ENCODE peak calls at places on chromosomes 7 and 10, in six cellular contexts. X, B, L, Z, V and Y are unnamed samples.

GRCh38 chr10:130553846-130554245 is 417.7 kb downstream of the GLRX3 start:
- DNase-seq in X (no peak), B (no peak), L (no peak), Z (no peak), V (no peak), Y (no peak)

GRCh38 chr10:127016331-127016730 is 111.1 kb downstream of the DOCK1 start:
- DNase-seq in X (no peak), B (no peak), L (no peak), Z (no peak), V (no peak), Y (no peak)

GRCh38 chr7:25847331-25848070 is 304.5 kb upstream of the NFE2L3 start:
- DNase-seq in X (no peak), B (peak), L (peak), Z (no peak), V (no peak), Y (no peak)

GRCh38 chr7:140209866-140210609 is 33.3 kb upstream of the KDM7A start:
- DNase-seq in X (no peak), B (no peak), L (no peak), Z (no peak), V (no peak), Y (no peak)

GRCh38 chr10:128078136-128078969 is 47.9 kb downstream of the MKI67 start:
- DNase-seq in X (peak), B (peak), L (peak), Z (peak), V (peak), Y (peak)

GRCh38 chr7:89021741-89022140 is 226.2 kb upstream of the TEX47 start:
- DNase-seq in X (no peak), B (no peak), L (no peak), Z (no peak), V (no peak), Y (no peak)

GRCh38 chr7:22123139-22123538 is 177.4 kb upstream of the CDCA7L start:
- DNase-seq in X (no peak), B (no peak), L (no peak), Z (no peak), V (no peak), Y (peak)

GRCh38 chr10:110944997-110945396 is 25.6 kb downstream of the SHOC2 start:
- DNase-seq in X (no peak), B (peak), L (peak), Z (no peak), V (no peak), Y (no peak)

GRCh38 chr7:158549176-158549833 is 38.3 kb downstream of the PTPRN2 start:
- DNase-seq in X (no peak), B (no peak), L (peak), Z (no peak), V (peak), Y (no peak)

GRCh38 chr10:49108656-49109055 is 6.7 kb downstream of the VSTM4 start:
- DNase-seq in X (no peak), B (no peak), L (no peak), Z (no peak), V (no peak), Y (no peak)

GRCh38 chr10:3122486-3123205 is 49.9 kb downstream of the PITRM1 start:
- DNase-seq in X (no peak), B (peak), L (peak), Z (peak), V (no peak), Y (no peak)

GRCh38 chr7:33669251-33669670 is 236.1 kb upstream of the BMPER start:
- DNase-seq in X (no peak), B (no peak), L (peak), Z (no peak), V (no peak), Y (no peak)

GRCh38 chr7:111329367-111330234 is 232.7 kb downstream of the IMMP2L start:
- DNase-seq in X (no peak), B (peak), L (peak), Z (no peak), V (no peak), Y (no peak)

GRCh38 chr7:7014827-7015610 is 167.3 kb upstream of the C1GALT1 start:
- DNase-seq in X (no peak), B (no peak), L (no peak), Z (no peak), V (peak), Y (no peak)

GRCh38 chr10:112365014-112365432 is 8.9 kb upstream of the ACSL5 start:
- DNase-seq in X (no peak), B (no peak), L (no peak), Z (no peak), V (no peak), Y (no peak)

GRCh38 chr10:30094601-30095000 is 35.2 kb upstream of the JCAD start:
- DNase-seq in X (no peak), B (no peak), L (no peak), Z (no peak), V (no peak), Y (no peak)

GRCh38 chr7:34133983-34134782 is 228.8 kb downstream of the BMPER start:
- DNase-seq in X (peak), B (peak), L (peak), Z (peak), V (peak), Y (peak)

GRCh38 chr10:6917125-6917524 is 337.0 kb upstream of the PRKCQ start:
- DNase-seq in X (no peak), B (peak), L (no peak), Z (no peak), V (no peak), Y (no peak)

GRCh38 chr7:80206763-80207162 is 72.1 kb downstream of the GNAI1 start:
- DNase-seq in X (no peak), B (no peak), L (no peak), Z (no peak), V (no peak), Y (no peak)

DNA sequence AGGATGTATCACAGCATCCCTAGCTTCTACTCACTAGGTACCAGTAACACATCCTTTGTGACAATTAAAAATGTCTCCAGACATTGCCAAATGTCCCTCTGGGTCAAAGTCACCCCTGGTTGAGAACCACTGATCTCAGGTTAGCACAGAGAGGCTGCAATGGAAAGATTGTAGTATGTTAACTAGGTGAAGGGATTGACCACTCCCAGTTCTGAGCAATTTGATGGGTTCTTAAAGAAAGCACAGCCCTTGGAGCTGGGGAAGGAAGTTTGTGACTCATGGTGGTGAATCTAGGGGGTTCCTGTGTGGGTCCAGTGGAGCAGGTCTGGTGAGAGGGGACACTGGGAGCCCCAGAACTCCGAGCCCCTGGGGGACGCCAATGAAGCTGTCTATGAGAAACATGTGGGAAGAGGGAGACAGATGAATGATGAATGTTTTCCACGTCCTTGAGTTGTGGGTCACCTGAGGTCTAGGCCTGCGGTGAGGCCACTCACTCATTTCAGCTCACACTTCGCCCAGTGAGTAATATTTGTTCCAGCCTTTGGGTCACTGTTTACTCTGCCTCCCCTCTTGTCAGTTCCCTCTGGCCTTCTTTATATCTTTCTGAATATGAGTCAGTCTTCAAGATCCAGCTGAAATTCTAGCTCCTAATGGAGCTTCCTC is 341.8 kb downstream of the LRMDA start:
- DNase-seq in X (no peak), B (peak), L (peak), Z (no peak), V (no peak), Y (no peak)
- TF ChIP-seq CTCF in X (no peak), B (no peak), L (no peak), Z (no peak), V (no peak), Y (no peak)

GRCh38 chr10:100767428-100767779 is 22.0 kb downstream of the PAX2 start:
- DNase-seq in X (no peak), B (no peak), L (no peak), Z (no peak), V (no peak), Y (no peak)

GRCh38 chr10:100761191-100761590 is 15.8 kb downstream of the PAX2 start:
- DNase-seq in X (no peak), B (no peak), L (no peak), Z (no peak), V (no peak), Y (no peak)

GRCh38 chr10:100763043-100763747 is 17.8 kb downstream of the PAX2 start:
- DNase-seq in X (no peak), B (no peak), L (no peak), Z (no peak), V (no peak), Y (no peak)

GRCh38 chr10:100769481-100769880 is 24.1 kb downstream of the PAX2 start:
- DNase-seq in X (no peak), B (no peak), L (no peak), Z (no peak), V (no peak), Y (no peak)

DNA sequence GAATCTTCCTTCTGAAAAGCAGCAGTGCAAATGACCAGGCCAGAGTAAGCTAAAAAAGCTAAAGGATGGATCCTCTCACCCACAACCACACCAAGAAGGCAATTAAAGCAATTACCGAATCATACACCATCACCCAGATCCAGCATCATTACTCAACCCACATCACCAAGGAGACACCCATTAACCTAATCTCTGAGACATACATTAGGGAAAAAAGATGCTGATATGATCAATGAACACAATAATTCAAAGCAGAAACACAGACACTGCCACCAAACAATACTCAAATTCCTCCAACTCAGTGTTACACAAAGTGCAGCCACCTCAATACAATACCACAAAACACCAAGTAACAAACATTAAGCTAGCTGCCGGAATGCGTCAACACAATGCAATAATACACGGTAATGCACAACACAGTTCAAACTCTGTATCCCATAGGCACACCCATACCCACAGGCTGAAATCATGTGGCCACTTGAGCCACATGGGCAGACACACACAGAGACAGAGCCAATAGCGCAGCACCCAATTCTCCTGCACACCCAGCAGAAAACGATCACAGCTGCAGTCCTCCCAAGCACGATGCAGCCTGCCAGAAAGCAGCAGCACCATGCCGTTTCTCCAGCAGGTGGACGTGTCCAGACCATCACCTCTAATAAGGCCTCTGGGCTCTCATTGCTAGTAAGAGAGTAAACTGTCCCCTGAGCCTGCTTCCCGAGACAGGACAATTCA is 21.5 kb downstream of the PAX2 start:
- DNase-seq in X (no peak), B (no peak), L (no peak), Z (no peak), V (peak), Y (no peak)
- TF ChIP-seq CTCF in X (no peak), B (no peak), L (no peak), Z (no peak), V (peak), Y (peak)

GRCh38 chr7:101804642-101805401 is 12.6 kb upstream of the CUX1 start:
- DNase-seq in X (no peak), B (peak), L (no peak), Z (peak), V (peak), Y (peak)
- TF ChIP-seq CTCF in X (peak), B (peak), L (no peak), Z (peak), V (peak), Y (peak)

GRCh38 chr7:8590225-8590624 is 156.8 kb downstream of the NXPH1 start:
- DNase-seq in X (no peak), B (no peak), L (no peak), Z (no peak), V (no peak), Y (no peak)

GRCh38 chr7:8591289-8591688 is 157.9 kb downstream of the NXPH1 start:
- DNase-seq in X (no peak), B (no peak), L (no peak), Z (no peak), V (no peak), Y (no peak)

GRCh38 chr7:8594115-8594514 is 160.7 kb downstream of the NXPH1 start:
- DNase-seq in X (no peak), B (no peak), L (no peak), Z (no peak), V (no peak), Y (no peak)

DNA sequence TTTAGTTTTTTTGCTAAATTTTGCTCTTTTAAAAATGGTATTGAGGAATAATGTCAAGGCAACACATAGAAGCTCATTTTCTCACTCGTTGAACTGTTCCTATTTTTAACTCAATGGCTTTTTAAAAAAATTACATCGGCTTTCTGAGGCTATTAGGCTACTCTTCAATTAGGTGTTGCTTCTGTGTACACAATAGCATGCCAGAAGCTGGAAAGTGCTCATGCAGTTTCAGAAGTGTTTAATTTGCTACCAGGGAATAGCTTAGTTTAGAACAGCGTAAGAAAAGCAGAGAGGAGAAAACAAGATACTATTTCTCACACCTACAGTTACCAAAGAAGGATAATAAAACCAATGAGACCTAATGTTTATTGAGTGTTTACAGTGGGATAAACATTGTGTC is 157.4 kb downstream of the NXPH1 start:
- DNase-seq in X (no peak), B (no peak), L (no peak), Z (no peak), V (no peak), Y (no peak)
- TF ChIP-seq CTCF in X (no peak), B (no peak), L (no peak), Z (no peak), V (no peak), Y (no peak)

DNA sequence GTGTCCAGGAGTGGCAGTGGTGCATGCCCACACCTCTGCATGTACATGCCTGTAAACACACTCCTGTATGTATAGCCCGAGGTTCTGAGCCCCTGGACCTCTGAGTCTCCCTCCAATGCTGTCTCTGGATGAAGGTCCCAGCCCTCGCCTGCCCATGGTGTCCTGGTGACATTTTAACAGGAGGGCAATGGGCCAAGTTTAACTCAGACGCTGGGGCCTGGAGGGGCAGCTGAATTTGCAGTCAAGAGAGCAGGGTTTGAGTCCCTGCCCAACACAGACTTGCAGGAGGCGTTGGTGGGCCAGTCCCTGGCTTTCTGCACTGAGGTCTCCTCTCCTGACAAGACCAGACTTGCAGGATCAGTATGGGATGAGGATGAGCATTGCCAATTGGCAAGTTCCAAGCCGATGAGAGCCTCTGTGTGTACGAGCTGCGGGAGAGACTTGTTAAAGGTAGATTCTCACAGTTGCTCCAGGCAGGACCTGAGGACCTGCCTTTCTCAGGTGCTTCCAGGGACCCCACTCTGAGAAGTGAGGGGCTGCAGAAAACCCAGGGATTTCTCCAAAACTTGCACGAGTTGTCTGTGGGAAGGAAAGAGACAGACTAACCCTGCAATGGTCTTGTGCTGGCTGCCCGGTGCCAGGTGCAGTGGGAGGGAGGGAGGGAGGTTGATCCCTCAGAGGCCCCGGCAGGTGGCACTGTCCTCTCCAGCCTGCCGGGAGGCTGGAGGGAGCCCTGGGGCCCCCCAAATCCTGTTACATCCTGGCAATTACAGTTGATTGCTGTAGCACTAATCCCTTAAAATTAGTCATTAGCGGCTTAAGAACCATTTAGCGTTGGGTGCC is 142.0 kb downstream of the ELFN1 start:
- DNase-seq in X (no peak), B (no peak), L (no peak), Z (no peak), V (peak), Y (no peak)
- TF ChIP-seq CTCF in X (no peak), B (peak), L (no peak), Z (peak), V (peak), Y (peak)

DNA sequence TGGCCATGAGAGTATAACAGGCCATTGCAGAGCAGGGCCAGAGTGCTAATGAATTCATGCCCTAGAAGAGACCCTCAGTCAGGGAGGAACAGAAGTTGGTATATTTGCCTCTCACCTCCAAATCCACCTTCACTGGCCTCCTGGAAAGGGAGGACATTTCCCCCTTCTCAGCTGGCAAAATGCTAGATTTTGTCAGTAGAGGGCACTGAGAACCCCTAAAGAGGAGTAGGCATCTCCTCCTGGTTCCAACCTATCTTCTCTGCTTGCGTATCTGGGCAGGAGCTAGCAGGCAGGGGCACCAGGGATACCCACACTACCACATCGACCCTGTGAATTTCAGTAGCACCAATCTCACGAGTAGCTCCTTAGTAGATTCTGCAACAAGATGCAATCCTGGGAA is 79.8 kb upstream of the GHITM start:
- DNase-seq in X (no peak), B (no peak), L (no peak), Z (no peak), V (no peak), Y (no peak)
- TF ChIP-seq CTCF in X (no peak), B (no peak), L (no peak), Z (no peak), V (no peak), Y (no peak)

DNA sequence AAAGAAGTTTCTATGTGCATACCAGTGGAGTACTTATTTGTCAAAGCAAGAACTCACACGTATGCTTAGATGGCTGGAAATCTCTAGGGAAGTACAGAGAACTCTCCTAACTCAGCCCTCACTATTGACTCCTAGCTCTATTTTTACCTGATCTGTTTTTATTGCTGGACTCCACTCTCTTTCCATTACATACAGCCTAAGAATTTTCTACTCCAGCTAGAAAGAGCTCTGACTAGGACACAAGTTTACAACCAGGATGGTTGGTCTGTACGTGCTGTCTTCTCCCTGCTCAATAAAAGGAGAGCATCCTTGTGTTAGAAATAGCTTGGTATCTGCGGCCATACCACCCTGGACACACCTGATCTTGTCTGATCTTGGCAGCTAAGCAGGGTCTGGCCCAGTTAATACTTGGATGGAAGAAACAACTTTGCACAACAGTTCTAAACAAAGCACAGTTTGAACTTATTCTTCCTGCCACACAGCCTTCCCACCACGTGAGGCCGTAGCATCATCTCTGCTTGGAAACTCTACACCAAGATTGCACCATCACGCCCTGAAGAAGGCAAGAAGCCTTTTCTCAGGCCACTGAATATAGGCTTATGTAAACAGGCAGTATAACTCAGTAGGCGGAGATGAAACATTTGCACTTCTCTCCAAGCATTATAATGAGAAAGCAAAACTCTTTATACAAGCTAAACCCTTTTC is 50.7 kb downstream of the KCNMA1 start:
- DNase-seq in X (no peak), B (peak), L (peak), Z (peak), V (no peak), Y (no peak)
- TF ChIP-seq CTCF in X (no peak), B (no peak), L (peak), Z (no peak), V (no peak), Y (no peak)